ENCODE peak calls at places on chromosomes 6 and 20, in six cellular contexts. One of them, this sample, is unnamed.

GRCh38 chr6:165906-166305 is 126.4 kb upstream of the DUSP22 start:
- DNase-seq in Ammon's horn: no peak
- DNase-seq in suprapubic skin: no peak
- DNase-seq in NT2/D1: no peak
- DNase-seq in body of pancreas: no peak
- DNase-seq in kidney epithelial cell: no peak
- DNase-seq in this sample: no peak

GRCh38 chr20:37670426-37670825 is 23.4 kb upstream of the CTNNBL1 start:
- DNase-seq in Ammon's horn: peak; percentile 54
- DNase-seq in body of pancreas: no peak
- DNase-seq in kidney epithelial cell: no peak
- DNase-seq in NT2/D1: no peak
- DNase-seq in suprapubic skin: peak; percentile 78
- DNase-seq in this sample: peak; percentile 37

GRCh38 chr6:53979468-53980067 is 131.7 kb upstream of the MLIP start:
- DNase-seq in body of pancreas: peak; percentile 12
- DNase-seq in Ammon's horn: peak; percentile 62
- DNase-seq in kidney epithelial cell: no peak
- DNase-seq in NT2/D1: no peak
- DNase-seq in suprapubic skin: no peak
- DNase-seq in this sample: peak; percentile 34

GRCh38 chr6:11277275-11278206 is 45.1 kb upstream of the NEDD9 start:
- DNase-seq in kidney epithelial cell: peak; percentile 87
- DNase-seq in Ammon's horn: no peak
- DNase-seq in suprapubic skin: no peak
- DNase-seq in body of pancreas: no peak
- DNase-seq in NT2/D1: peak; percentile 59
- DNase-seq in this sample: peak; percentile 91

GRCh38 chr6:7106752-7107577 is 796 bp upstream of the RREB1 start:
- DNase-seq in Ammon's horn: no peak
- DNase-seq in kidney epithelial cell: no peak
- DNase-seq in body of pancreas: peak; percentile 22
- DNase-seq in suprapubic skin: peak; percentile 79
- DNase-seq in NT2/D1: no peak
- DNase-seq in this sample: no peak

GRCh38 chr6:153938876-153939275 is 100.2 kb upstream of the OPRM1 start:
- DNase-seq in body of pancreas: no peak
- DNase-seq in suprapubic skin: no peak
- DNase-seq in Ammon's horn: no peak
- DNase-seq in kidney epithelial cell: no peak
- DNase-seq in NT2/D1: no peak
- DNase-seq in this sample: no peak

GRCh38 chr20:64041040-64041780 is 5.2 kb downstream of the C20orf204 start:
- DNase-seq in Ammon's horn: no peak
- DNase-seq in NT2/D1: no peak
- DNase-seq in kidney epithelial cell: no peak
- DNase-seq in body of pancreas: no peak
- DNase-seq in suprapubic skin: no peak
- DNase-seq in this sample: no peak

GRCh38 chr6:117711369-117711768 is 36.1 kb downstream of the NUS1 start:
- DNase-seq in Ammon's horn: no peak
- DNase-seq in body of pancreas: no peak
- DNase-seq in NT2/D1: no peak
- DNase-seq in kidney epithelial cell: no peak
- DNase-seq in suprapubic skin: no peak
- DNase-seq in this sample: no peak

GRCh38 chr6:106684011-106684410 is 54.6 kb downstream of the QRSL1 start:
- DNase-seq in Ammon's horn: no peak
- DNase-seq in body of pancreas: no peak
- DNase-seq in kidney epithelial cell: no peak
- DNase-seq in suprapubic skin: no peak
- DNase-seq in NT2/D1: no peak
- DNase-seq in this sample: no peak

GRCh38 chr6:108839068-108839467 is 9.2 kb upstream of the ARMC2 start:
- DNase-seq in body of pancreas: no peak
- DNase-seq in kidney epithelial cell: no peak
- DNase-seq in Ammon's horn: no peak
- DNase-seq in suprapubic skin: no peak
- DNase-seq in NT2/D1: no peak
- DNase-seq in this sample: no peak

GRCh38 chr6:137241481-137242011 is 22.4 kb upstream of the IFNGR1 start:
- DNase-seq in body of pancreas: no peak
- DNase-seq in kidney epithelial cell: no peak
- DNase-seq in NT2/D1: no peak
- DNase-seq in Ammon's horn: no peak
- DNase-seq in suprapubic skin: no peak
- DNase-seq in this sample: peak; percentile 46

GRCh38 chr20:50417484-50418235 is 92.5 kb upstream of the PTPN1 start:
- DNase-seq in Ammon's horn: no peak
- DNase-seq in NT2/D1: no peak
- DNase-seq in body of pancreas: no peak
- DNase-seq in suprapubic skin: no peak
- DNase-seq in kidney epithelial cell: no peak
- DNase-seq in this sample: no peak

GRCh38 chr20:4998160-4998651 is 3.1 kb downstream of the SLC23A2 start:
- DNase-seq in suprapubic skin: no peak
- DNase-seq in NT2/D1: no peak
- DNase-seq in body of pancreas: no peak
- DNase-seq in kidney epithelial cell: no peak
- DNase-seq in Ammon's horn: no peak
- DNase-seq in this sample: no peak

GRCh38 chr20:63756648-63756991 is 17.0 kb downstream of the SLC2A4RG start:
- DNase-seq in suprapubic skin: no peak
- DNase-seq in NT2/D1: no peak
- DNase-seq in kidney epithelial cell: no peak
- DNase-seq in Ammon's horn: no peak
- DNase-seq in body of pancreas: no peak
- DNase-seq in this sample: no peak

GRCh38 chr6:138115877-138116660 is 8.8 kb upstream of the PERP start:
- DNase-seq in kidney epithelial cell: peak; percentile 31
- DNase-seq in NT2/D1: peak; percentile 43
- DNase-seq in body of pancreas: peak; percentile 76
- DNase-seq in suprapubic skin: peak; percentile 56
- DNase-seq in Ammon's horn: peak; percentile 89
- DNase-seq in this sample: peak; percentile 64

GRCh38 chr20:35008411-35009342 is 53.0 kb downstream of the MYH7B start:
- DNase-seq in suprapubic skin: peak; percentile 78
- DNase-seq in Ammon's horn: no peak
- DNase-seq in kidney epithelial cell: no peak
- DNase-seq in NT2/D1: no peak
- DNase-seq in body of pancreas: peak; percentile 87
- DNase-seq in this sample: no peak

This sample was measured in Daoy.